ENCODE peak calls at places on chromosomes 4 and X, in nine cellular contexts. One of them, this sample, is unnamed.

GRCh38 chr4:72094054-72094780 is 62.4 kb downstream of the NPFFR2 start:
- DNase-seq in NCI-H2171: no peak
- DNase-seq in HFFc6: no peak
- DNase-seq in HFF-Myc: no peak
- DNase-seq in H54: no peak
- DNase-seq in Daoy: peak; percentile 1
- DNase-seq in activated CD8-positive, alpha-beta memory T cell treated with anti-CD3 and anti-CD28 coated beads for 48 hours: no peak
- DNase-seq in aorta: no peak
- DNase-seq in posterior vena cava: peak; percentile 58
- DNase-seq in this sample: no peak

GRCh38 chrX:43661521-43662240 is 5.6 kb downstream of the MAOA start:
- DNase-seq in NCI-H2171: no peak
- DNase-seq in HFFc6: no peak
- DNase-seq in HFF-Myc: no peak
- DNase-seq in H54: no peak
- DNase-seq in Daoy: no peak
- DNase-seq in activated CD8-positive, alpha-beta memory T cell treated with anti-CD3 and anti-CD28 coated beads for 48 hours: no peak
- DNase-seq in aorta: no peak
- DNase-seq in posterior vena cava: no peak
- DNase-seq in this sample: no peak

GRCh38 chr4:99868126-99868596 is 26.1 kb downstream of the LAMTOR3 start:
- DNase-seq in NCI-H2171: no peak
- DNase-seq in HFFc6: peak; percentile 73
- DNase-seq in HFF-Myc: peak; percentile 57
- DNase-seq in H54: no peak
- DNase-seq in Daoy: no peak
- DNase-seq in activated CD8-positive, alpha-beta memory T cell treated with anti-CD3 and anti-CD28 coated beads for 48 hours: no peak
- DNase-seq in aorta: no peak
- DNase-seq in posterior vena cava: no peak
- DNase-seq in this sample: no peak

GRCh38 chr4:5722328-5722727 is 11.3 kb downstream of the EVC start:
- DNase-seq in NCI-H2171: no peak
- DNase-seq in HFFc6: peak; percentile 68
- DNase-seq in HFF-Myc: no peak
- DNase-seq in H54: no peak
- DNase-seq in Daoy: no peak
- DNase-seq in activated CD8-positive, alpha-beta memory T cell treated with anti-CD3 and anti-CD28 coated beads for 48 hours: no peak
- DNase-seq in aorta: no peak
- DNase-seq in posterior vena cava: no peak
- DNase-seq in this sample: no peak

GRCh38 chr4:47746122-47746521 is 91.7 kb downstream of the CORIN start:
- DNase-seq in NCI-H2171: no peak
- DNase-seq in HFFc6: no peak
- DNase-seq in HFF-Myc: no peak
- DNase-seq in H54: no peak
- DNase-seq in Daoy: no peak
- DNase-seq in activated CD8-positive, alpha-beta memory T cell treated with anti-CD3 and anti-CD28 coated beads for 48 hours: no peak
- DNase-seq in aorta: no peak
- DNase-seq in posterior vena cava: no peak
- DNase-seq in this sample: no peak

GRCh38 chrX:50456712-50457484 is 13.7 kb downstream of the DGKK start:
- DNase-seq in NCI-H2171: no peak
- DNase-seq in HFFc6: no peak
- DNase-seq in HFF-Myc: no peak
- DNase-seq in H54: no peak
- DNase-seq in Daoy: no peak
- DNase-seq in activated CD8-positive, alpha-beta memory T cell treated with anti-CD3 and anti-CD28 coated beads for 48 hours: no peak
- DNase-seq in aorta: no peak
- DNase-seq in posterior vena cava: no peak
- DNase-seq in this sample: no peak

GRCh38 chrX:39613508-39613921 is 484.2 kb downstream of the BCOR start:
- DNase-seq in NCI-H2171: peak; percentile 80
- DNase-seq in HFFc6: no peak
- DNase-seq in HFF-Myc: no peak
- DNase-seq in H54: no peak
- DNase-seq in Daoy: peak; percentile 37
- DNase-seq in activated CD8-positive, alpha-beta memory T cell treated with anti-CD3 and anti-CD28 coated beads for 48 hours: no peak
- DNase-seq in aorta: no peak
- DNase-seq in posterior vena cava: no peak
- DNase-seq in this sample: peak; percentile 24

GRCh38 chrX:53320543-53321215 is 39.3 kb upstream of the IQSEC2 start:
- DNase-seq in NCI-H2171: no peak
- DNase-seq in HFFc6: no peak
- DNase-seq in HFF-Myc: no peak
- DNase-seq in H54: no peak
- DNase-seq in Daoy: no peak
- DNase-seq in activated CD8-positive, alpha-beta memory T cell treated with anti-CD3 and anti-CD28 coated beads for 48 hours: no peak
- DNase-seq in aorta: peak; percentile 79
- DNase-seq in posterior vena cava: peak; percentile 77
- DNase-seq in this sample: no peak

GRCh38 chrX:129706395-129707072 is 32.2 kb upstream of the XPNPEP2 start:
- DNase-seq in NCI-H2171: no peak
- DNase-seq in HFFc6: no peak
- DNase-seq in HFF-Myc: no peak
- DNase-seq in H54: peak; percentile 19
- DNase-seq in Daoy: peak; percentile 36
- DNase-seq in activated CD8-positive, alpha-beta memory T cell treated with anti-CD3 and anti-CD28 coated beads for 48 hours: no peak
- DNase-seq in aorta: no peak
- DNase-seq in posterior vena cava: no peak
- DNase-seq in this sample: no peak

This sample was measured in HTR-8/SVneo.